ENCODE peak calls at places on chromosomes 1 and 21, in seven cellular contexts. M, S, W, F, K, E and H are unnamed samples.

GRCh38 chr1:151728151-151728711 is 6.9 kb downstream of the RIIAD1 start:
- DNase-seq in M (peak), S (no peak), W (no peak), F (no peak), K (no peak), E (no peak), H (no peak)

GRCh38 chr1:43653339-43653738 is 3.4 kb downstream of the KDM4A start:
- DNase-seq in M (peak), S (no peak), W (no peak), F (no peak), K (no peak), E (no peak), H (peak)

GRCh38 chr21:31204801-31205200 is 139.3 kb downstream of the TIAM1 start:
- DNase-seq in M (peak), S (no peak), W (no peak), F (no peak), K (no peak), E (no peak), H (no peak)

GRCh38 chr1:217244946-217245345 is 385.9 kb downstream of the GPATCH2 start:
- DNase-seq in M (no peak), S (no peak), W (no peak), F (no peak), K (no peak), E (no peak), H (no peak)

GRCh38 chr1:87942165-87942564 is 613.5 kb downstream of the LMO4 start:
- DNase-seq in M (no peak), S (no peak), W (no peak), F (no peak), K (no peak), E (no peak), H (no peak)

GRCh38 chr21:45048026-45048698 is 26.2 kb upstream of the ADARB1 start:
- DNase-seq in M (no peak), S (no peak), W (no peak), F (no peak), K (no peak), E (no peak), H (no peak)

GRCh38 chr1:224640587-224640986 is 24.5 kb downstream of the CNIH3 start:
- DNase-seq in M (no peak), S (no peak), W (no peak), F (no peak), K (no peak), E (no peak), H (no peak)

GRCh38 chr1:19427087-19427781 is 58.1 kb downstream of the CAPZB start:
- DNase-seq in M (no peak), S (no peak), W (no peak), F (no peak), K (no peak), E (no peak), H (no peak)

GRCh38 chr1:117093091-117093534 is 28.4 kb downstream of the TRIM45 start:
- DNase-seq in M (no peak), S (no peak), W (no peak), F (no peak), K (no peak), E (no peak), H (no peak)

GRCh38 chr1:189658381-189658780 is 819.3 kb downstream of the BRINP3 start:
- DNase-seq in M (peak), S (no peak), W (no peak), F (no peak), K (peak), E (no peak), H (peak)

GRCh38 chr1:30895942-30896660 is 12.5 kb downstream of the SDC3 start:
- DNase-seq in M (no peak), S (no peak), W (no peak), F (no peak), K (no peak), E (no peak), H (no peak)